ENCODE peak calls at places on chromosomes 12 and 14, in six cellular contexts. F is astrocyte of the spinal cord; L is body of pancreas; G is astrocyte; Y is CD8-positive, alpha-beta T cell; Q is testis. E is an unnamed sample.

GRCh38 chr14:47541652-47542051 is 133.8 kb downstream of the MDGA2 start:
- DNase-seq in F (no peak), L (no peak), G (no peak), Y (no peak), Q (no peak), E (no peak)

GRCh38 chr14:39434401-39434800 is 2.2 kb upstream of the FBXO33 start:
- DNase-seq in F (no peak), L (no peak), G (no peak), Y (no peak), Q (no peak), E (no peak)

GRCh38 chr12:41073633-41074576 is 114.2 kb upstream of the PDZRN4 start:
- DNase-seq in F (no peak), L (no peak), G (no peak), Y (no peak), Q (no peak), E (no peak)

GRCh38 chr12:49129332-49130150 is 1.7 kb downstream of the TUBA1B start:
- DNase-seq in F (no peak), L (peak; percentile 7), G (no peak), Y (no peak), Q (no peak), E (no peak)

GRCh38 chr12:32390572-32391219 is 8.7 kb upstream of the FGD4 start:
- DNase-seq in F (peak; percentile 7), L (peak; percentile 48), G (no peak), Y (no peak), Q (peak; percentile 93), E (no peak)

GRCh38 chr14:104680056-104680805 is 9.2 kb upstream of the INF2 start:
- DNase-seq in F (peak; percentile 89), L (peak; percentile 53), G (peak; percentile 77), Y (no peak), Q (no peak), E (peak; percentile 83)

GRCh38 chr12:115916910-115917668 is 360.4 kb downstream of the MED13L start:
- DNase-seq in F (peak; percentile 1), L (peak; percentile 61), G (no peak), Y (peak; percentile 61), Q (peak; percentile 77), E (peak; percentile 50)

GRCh38 chr14:71711131-71711530 is 221.1 kb upstream of the RGS6 start:
- DNase-seq in F (no peak), L (no peak), G (no peak), Y (no peak), Q (no peak), E (no peak)

GRCh38 chr12:40171501-40171900 is 53.3 kb upstream of the LRRK2 start:
- DNase-seq in F (no peak), L (no peak), G (no peak), Y (no peak), Q (no peak), E (peak; percentile 71)

GRCh38 chr12:51171884-51172514 is 936 bp downstream of the TFCP2 start:
- DNase-seq in F (peak; percentile 30), L (peak; percentile 10), G (peak; percentile 45), Y (no peak), Q (peak; percentile 48), E (peak; percentile 8)

GRCh38 chr14:105470812-105471771 is 3.5 kb upstream of the CRIP2 start:
- DNase-seq in F (peak; percentile 25), L (no peak), G (no peak), Y (no peak), Q (no peak), E (no peak)

GRCh38 chr12:40646891-40647290 is 45.3 kb upstream of the CNTN1 start:
- DNase-seq in F (no peak), L (no peak), G (no peak), Y (no peak), Q (no peak), E (no peak)

GRCh38 chr12:131555197-131555820 is 155.6 kb upstream of the SFSWAP start:
- DNase-seq in F (no peak), L (no peak), G (no peak), Y (no peak), Q (no peak), E (peak; percentile 75)

GRCh38 chr14:101918125-101918989 is 46.0 kb upstream of the DYNC1H1 start:
- DNase-seq in F (peak; percentile 3), L (no peak), G (no peak), Y (no peak), Q (no peak), E (no peak)

GRCh38 chr14:89351364-89351957 is 65.6 kb downstream of the FOXN3 start:
- DNase-seq in F (peak; percentile 65), L (peak; percentile 81), G (peak; percentile 34), Y (no peak), Q (no peak), E (no peak)

GRCh38 chr14:21213652-21214051 is 55.6 kb downstream of the HNRNPC start:
- DNase-seq in F (no peak), L (no peak), G (no peak), Y (no peak), Q (no peak), E (no peak)

GRCh38 chr12:97148941-97149559 is 242.0 kb downstream of the NEDD1 start:
- DNase-seq in F (no peak), L (peak; percentile 77), G (no peak), Y (peak; percentile 27), Q (peak; percentile 84), E (peak; percentile 53)

GRCh38 chr12:103495783-103496456 is at the start of gene C12orf42:
- DNase-seq in F (no peak), L (no peak), G (no peak), Y (peak; percentile 28), Q (peak; percentile 54), E (peak; percentile 58)

GRCh38 chr14:23121401-23121800 is 2.3 kb upstream of the CEBPE start:
- DNase-seq in F (peak; percentile 72), L (peak; percentile 68), G (peak; percentile 81), Y (no peak), Q (peak; percentile 72), E (no peak)

GRCh38 chr12:111202237-111202592 is 166.7 kb downstream of the PHETA1 start:
- DNase-seq in F (no peak), L (no peak), G (no peak), Y (no peak), Q (no peak), E (no peak)

GRCh38 chr14:103624860-103625259 is 4.2 kb upstream of the KLC1 start:
- DNase-seq in F (peak; percentile 36), L (peak; percentile 35), G (peak; percentile 56), Y (no peak), Q (peak; percentile 20), E (peak; percentile 73)

GRCh38 chr12:49367381-49368239 is at the start of gene SPATS2:
- DNase-seq in F (no peak), L (peak; percentile 92), G (no peak), Y (no peak), Q (peak; percentile 38), E (peak; percentile 27)

GRCh38 chr14:49879683-49880204 is 13.1 kb upstream of the ARF6 start:
- DNase-seq in F (peak; percentile 47), L (peak; percentile 60), G (peak; percentile 34), Y (peak; percentile 61), Q (peak; percentile 54), E (peak; percentile 83)

GRCh38 chr12:127599441-127599840 is 667.5 kb upstream of the TMEM132C start:
- DNase-seq in F (no peak), L (no peak), G (no peak), Y (no peak), Q (no peak), E (no peak)

GRCh38 chr12:51392556-51393237 is 1.5 kb upstream of the GALNT6 start:
- DNase-seq in F (no peak), L (peak; percentile 27), G (peak; percentile 39), Y (peak; percentile 51), Q (peak; percentile 27), E (no peak)

GRCh38 chr14:68879841-68880575 is 87.1 kb upstream of the ZFP36L1 start:
- DNase-seq in F (no peak), L (no peak), G (no peak), Y (no peak), Q (no peak), E (no peak)

GRCh38 chr12:2753536-2753935 is 41.2 kb upstream of the FKBP4 start:
- DNase-seq in F (no peak), L (no peak), G (no peak), Y (no peak), Q (no peak), E (no peak)

GRCh38 chr12:2751686-2752085 is 43.1 kb upstream of the FKBP4 start:
- DNase-seq in F (no peak), L (no peak), G (no peak), Y (no peak), Q (no peak), E (no peak)

GRCh38 chr12:2754208-2754607 is 40.6 kb upstream of the FKBP4 start:
- DNase-seq in F (no peak), L (no peak), G (no peak), Y (no peak), Q (no peak), E (no peak)

GRCh38 chr12:2751230-2751629 is 43.5 kb upstream of the FKBP4 start:
- DNase-seq in F (no peak), L (no peak), G (no peak), Y (no peak), Q (no peak), E (no peak)

GRCh38 chr12:2752676-2753371 is 41.9 kb upstream of the FKBP4 start:
- DNase-seq in F (peak; percentile 68), L (peak; percentile 79), G (peak; percentile 25), Y (peak; percentile 80), Q (peak; percentile 81), E (peak; percentile 65)
- TF ChIP-seq CTCF in F (peak; percentile 52), L (no peak), G (no peak), Y (no peak), Q (no peak), E (no peak)

GRCh38 chr14:57533214-57533613 is 39.6 kb upstream of the CCDC198 start:
- DNase-seq in F (peak; percentile 16), L (peak; percentile 7), G (no peak), Y (no peak), Q (peak; percentile 65), E (peak; percentile 47)
- TF ChIP-seq CTCF in F (peak; percentile 26), L (peak; percentile 29), G (peak; percentile 38), Y (no peak), Q (peak; percentile 57), E (peak; percentile 35)

DNA sequence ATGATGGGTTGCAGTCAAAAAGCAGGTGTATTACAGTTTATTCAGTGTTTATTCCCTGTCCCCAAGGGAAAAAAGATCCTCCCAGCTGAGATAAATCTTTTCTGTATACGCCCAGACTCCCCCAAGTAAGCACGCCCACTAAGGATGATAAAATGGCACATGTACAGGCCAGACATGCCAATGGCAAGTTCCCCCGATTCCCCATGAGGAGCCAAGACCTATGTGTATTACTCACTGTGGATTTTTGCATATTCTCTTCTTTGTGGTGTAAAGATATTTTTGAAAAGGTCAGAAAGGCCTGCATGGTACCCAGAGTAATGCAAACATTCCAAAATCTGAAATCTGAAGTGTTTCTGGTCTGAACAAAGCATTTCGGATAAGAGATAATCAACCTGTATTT is 22.2 kb downstream of the NR2C1 start:
- DNase-seq in F (peak; percentile 7), L (no peak), G (peak; percentile 41), Y (no peak), Q (no peak), E (no peak)
- TF ChIP-seq CTCF in F (no peak), L (no peak), G (no peak), Y (no peak), Q (no peak), E (no peak)

DNA sequence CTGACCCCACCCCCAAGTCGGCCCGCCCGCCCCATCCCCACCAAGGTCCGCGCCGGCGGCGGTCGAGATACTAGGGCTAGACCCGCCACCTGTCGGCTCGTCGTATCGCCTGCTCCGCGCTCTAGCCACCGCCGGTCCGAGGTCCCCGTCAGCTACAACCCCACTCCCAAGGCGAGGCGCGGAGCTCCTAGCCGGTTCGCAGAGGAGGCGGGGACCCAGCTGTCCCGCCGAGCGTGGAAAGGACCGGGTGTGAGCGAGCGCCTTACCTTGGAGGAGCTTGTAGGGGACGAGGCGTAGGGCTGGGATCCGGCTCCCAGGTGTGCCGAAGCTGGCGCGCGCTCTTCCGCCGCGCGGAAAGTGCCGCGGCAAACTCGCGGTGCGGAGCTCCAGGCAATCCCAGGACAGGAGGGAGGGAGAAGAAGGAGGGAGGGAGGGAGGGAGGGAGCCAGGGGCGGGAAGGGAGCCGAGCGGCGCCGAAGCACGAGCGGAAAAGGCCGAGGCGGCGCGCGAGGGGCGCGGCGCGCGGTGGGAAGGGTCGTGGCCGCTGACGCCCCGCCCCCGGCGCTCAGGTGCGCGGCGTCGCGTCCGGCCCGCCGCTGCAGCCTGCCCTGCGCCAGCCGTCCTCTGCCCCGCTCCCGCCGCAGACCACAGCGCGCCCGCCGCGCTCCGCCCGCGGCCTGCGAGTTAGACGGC is at the start of gene PAWR:
- DNase-seq in F (peak; percentile 82), L (peak; percentile 83), G (peak; percentile 49), Y (no peak), Q (peak; percentile 81), E (peak; percentile 86)
- TF ChIP-seq CTCF in F (peak; percentile 30), L (peak; percentile 47), G (no peak), Y (no peak), Q (no peak), E (peak; percentile 17)

E was measured in MCF 10A.